ENCODE peak calls at places on chromosomes 4 and X, in four cellular contexts. Y is GM23338, R is left lung, Z is A549. F is an unnamed sample.

GRCh38 chrX:126509917-126510316 is 42.7 kb downstream of the DCAF12L1 start:
- DNase-seq in Y (peak; percentile 10), R (no peak), Z (no peak), F (no peak)

GRCh38 chr4:126647756-126648396 is 984.9 kb upstream of the INTU start:
- DNase-seq in Y (no peak), R (no peak), Z (no peak), F (no peak)

GRCh38 chr4:65600656-65601055 is 69.6 kb downstream of the EPHA5 start:
- DNase-seq in Y (no peak), R (no peak), Z (no peak), F (no peak)

GRCh38 chr4:87949961-87950360 is 25.6 kb upstream of the SPP1 start:
- DNase-seq in Y (no peak), R (no peak), Z (peak; percentile 21), F (no peak)

GRCh38 chr4:89294583-89295244 is 12.9 kb downstream of the GPRIN3 start:
- DNase-seq in Y (no peak), R (no peak), Z (no peak), F (no peak)

GRCh38 chr4:114052227-114052626 is 72.8 kb upstream of the ARSJ start:
- DNase-seq in Y (no peak), R (no peak), Z (no peak), F (no peak)

GRCh38 chr4:54063737-54064316 is 578 bp downstream of the CHIC2 start:
- DNase-seq in Y (peak; percentile 48), R (no peak), Z (peak; percentile 22), F (peak; percentile 74)

GRCh38 chr4:184255361-184255760 is 37.7 kb upstream of the ENPP6 start:
- DNase-seq in Y (no peak), R (no peak), Z (no peak), F (no peak)

GRCh38 chr4:125719987-125720386 is 405.2 kb downstream of the FAT4 start:
- DNase-seq in Y (no peak), R (no peak), Z (peak; percentile 86), F (no peak)

GRCh38 chr4:93199492-93199891 is 629.1 kb upstream of the ATOH1 start:
- DNase-seq in Y (peak; percentile 89), R (no peak), Z (peak; percentile 42), F (no peak)

GRCh38 chr4:100295792-100296191 is 105.5 kb upstream of the DDIT4L start:
- DNase-seq in Y (no peak), R (no peak), Z (no peak), F (no peak)

GRCh38 chr4:16176621-16177020 is 49.6 kb downstream of the TAPT1 start:
- DNase-seq in Y (no peak), R (no peak), Z (no peak), F (no peak)

GRCh38 chr4:184136525-184136924 is 81.1 kb downstream of the ENPP6 start:
- DNase-seq in Y (peak; percentile 8), R (no peak), Z (no peak), F (no peak)

GRCh38 chr4:65668201-65669007 is 1.9 kb downstream of the EPHA5 start:
- DNase-seq in Y (peak; percentile 44), R (peak; percentile 73), Z (no peak), F (peak; percentile 50)

GRCh38 chrX:101078716-101079115 is at the start of gene TMEM35A:
- DNase-seq in Y (peak; percentile 70), R (no peak), Z (no peak), F (no peak)

GRCh38 chr4:69115851-69116213 is 19.6 kb downstream of the UGT2B7 start:
- DNase-seq in Y (no peak), R (no peak), Z (no peak), F (no peak)

GRCh38 chrX:35919536-35920309 is at the start of gene CFAP47:
- DNase-seq in Y (peak; percentile 78), R (no peak), Z (peak; percentile 36), F (peak; percentile 69)

GRCh38 chr4:153950100-153950979 is 161.5 kb upstream of the SFRP2 start:
- DNase-seq in Y (no peak), R (no peak), Z (no peak), F (no peak)

GRCh38 chr4:153947998-153948397 is 159.1 kb upstream of the SFRP2 start:
- DNase-seq in Y (no peak), R (no peak), Z (no peak), F (no peak)

GRCh38 chr4:153943738-153944415 is 155.0 kb upstream of the SFRP2 start:
- DNase-seq in Y (no peak), R (no peak), Z (no peak), F (no peak)

GRCh38 chr4:153945704-153946103 is 156.8 kb upstream of the SFRP2 start:
- DNase-seq in Y (no peak), R (no peak), Z (no peak), F (no peak)

DNA sequence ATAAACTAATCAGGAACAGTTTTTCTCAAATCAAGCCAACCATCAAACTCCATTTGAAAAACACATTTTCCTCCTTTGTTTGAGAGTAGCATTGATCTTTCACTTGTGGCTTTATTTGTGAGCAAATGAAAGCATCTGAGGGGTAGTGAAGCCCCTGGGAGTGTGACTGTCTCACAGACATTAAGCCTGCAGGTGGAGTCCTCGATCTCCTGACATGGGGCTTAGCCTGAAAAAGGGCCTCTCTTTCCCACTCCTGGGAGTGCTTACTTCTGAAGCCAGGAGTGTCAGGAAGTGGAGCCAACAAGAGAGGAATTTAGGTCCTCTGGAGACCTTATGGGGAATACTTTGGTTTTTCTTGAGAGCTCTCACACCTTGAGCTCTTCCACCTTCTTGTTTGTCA is 158.2 kb upstream of the SFRP2 start:
- DNase-seq in Y (peak; percentile 14), R (no peak), Z (no peak), F (no peak)
- TF ChIP-seq CTCF in Y (peak; percentile 17), R (no peak), Z (no peak), F (no peak)

DNA sequence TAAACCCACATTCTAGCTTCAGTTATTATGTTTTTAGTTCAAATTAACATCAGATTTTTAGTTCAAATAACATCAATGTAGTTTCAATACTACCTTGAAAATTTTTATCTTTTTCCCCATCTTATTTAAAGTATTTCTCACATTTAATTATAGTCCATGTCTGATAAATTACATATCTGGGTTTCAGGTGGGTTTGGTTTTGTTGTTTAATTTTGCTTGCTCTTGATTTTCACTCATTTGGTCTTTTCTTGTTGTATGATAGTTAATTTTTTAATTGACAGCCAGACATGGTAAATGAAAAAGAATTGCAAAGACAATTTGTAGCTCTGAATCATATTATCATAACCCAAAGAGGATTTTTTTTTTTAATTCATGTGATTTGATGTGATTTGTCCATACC is 41.9 kb downstream of the GYG2 start:
- DNase-seq in Y (no peak), R (no peak), Z (no peak), F (no peak)
- H3K4me3 ChIP-seq in Y (no peak overlapping the region), R (no peak overlapping the region), Z (no peak overlapping the region), F (no peak overlapping the region)

GRCh38 chrX:40087574-40088298 is 10.0 kb downstream of the BCOR start:
- DNase-seq in Y (no peak), R (no peak), Z (no peak), F (no peak)

GRCh38 chrX:40090050-40090804 is 7.5 kb downstream of the BCOR start:
- DNase-seq in Y (no peak), R (peak; percentile 79), Z (no peak), F (peak; percentile 71)

GRCh38 chrX:40086569-40087335 is 11.0 kb downstream of the BCOR start:
- DNase-seq in Y (no peak), R (no peak), Z (no peak), F (no peak)

GRCh38 chrX:40088803-40089540 is 8.8 kb downstream of the BCOR start:
- DNase-seq in Y (no peak), R (no peak), Z (no peak), F (no peak)

DNA sequence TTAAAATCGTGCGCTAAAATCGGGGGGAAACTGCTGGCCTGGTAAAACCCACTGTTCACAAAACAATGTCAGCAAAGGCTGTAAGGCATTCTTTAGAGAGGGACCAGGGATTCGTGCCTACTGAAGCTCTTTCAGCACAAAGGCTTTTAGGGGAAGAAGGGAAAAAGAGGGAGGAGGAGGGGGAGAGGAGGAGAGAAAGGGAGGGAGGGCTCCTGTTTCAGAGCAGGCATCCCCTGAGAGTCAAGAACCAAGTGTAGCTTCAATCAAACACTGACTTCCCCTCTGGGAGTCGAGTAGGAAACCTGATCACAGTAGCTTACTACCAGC is 9.5 kb downstream of the BCOR start:
- DNase-seq in Y (peak; percentile 69), R (no peak), Z (no peak), F (no peak)
- H3K4me1 ChIP-seq in Y (peaks cover 47% of the 10 kb centered on the region), R (peaks cover 78% of the 10 kb centered on the region), Z (peaks cover 37% of the 10 kb centered on the region), F (peaks cover 14% of the 10 kb centered on the region)

GRCh38 chr4:84456157-84456556 is 42.9 kb downstream of the NKX6-1 start:
- DNase-seq in Y (no peak), R (no peak), Z (no peak), F (no peak)

GRCh38 chr4:84455697-84456096 is 43.4 kb downstream of the NKX6-1 start:
- DNase-seq in Y (peak; percentile 28), R (no peak), Z (no peak), F (no peak)

DNA sequence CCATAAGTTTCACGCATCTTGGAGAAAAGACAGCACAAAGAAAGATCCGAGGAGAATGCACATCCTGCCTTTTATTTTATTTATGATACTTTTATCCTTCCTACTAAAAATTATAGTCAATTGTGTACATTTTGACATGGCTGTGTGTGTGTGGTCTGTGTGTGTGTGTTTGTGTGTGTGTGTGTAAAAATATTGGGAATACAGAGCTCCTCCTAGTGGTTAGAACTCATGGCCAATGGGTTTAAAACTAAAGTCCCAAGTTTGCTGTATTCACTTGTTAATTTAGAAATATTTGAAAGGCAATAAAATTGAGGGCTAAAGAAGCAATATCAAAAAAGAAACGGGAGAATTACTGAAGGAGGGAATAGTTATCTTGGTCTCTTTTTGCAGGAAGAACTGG is 47.5 kb downstream of the NKX6-1 start:
- DNase-seq in Y (peak; percentile 48), R (no peak), Z (peak; percentile 6), F (no peak)
- TF ChIP-seq CTCF in Y (peak; percentile 86), R (no peak), Z (peak; percentile 46), F (peak; percentile 27)

GRCh38 chrX:48920713-48921104 is 1.9 kb upstream of the PIM2 start:
- DNase-seq in Y (no peak), R (no peak), Z (no peak), F (no peak)
- H3K4me3 ChIP-seq in Y (peak overlapping the region; percentile 63), R (no peak overlapping the region), Z (no peak overlapping the region), F (no peak overlapping the region)

DNA sequence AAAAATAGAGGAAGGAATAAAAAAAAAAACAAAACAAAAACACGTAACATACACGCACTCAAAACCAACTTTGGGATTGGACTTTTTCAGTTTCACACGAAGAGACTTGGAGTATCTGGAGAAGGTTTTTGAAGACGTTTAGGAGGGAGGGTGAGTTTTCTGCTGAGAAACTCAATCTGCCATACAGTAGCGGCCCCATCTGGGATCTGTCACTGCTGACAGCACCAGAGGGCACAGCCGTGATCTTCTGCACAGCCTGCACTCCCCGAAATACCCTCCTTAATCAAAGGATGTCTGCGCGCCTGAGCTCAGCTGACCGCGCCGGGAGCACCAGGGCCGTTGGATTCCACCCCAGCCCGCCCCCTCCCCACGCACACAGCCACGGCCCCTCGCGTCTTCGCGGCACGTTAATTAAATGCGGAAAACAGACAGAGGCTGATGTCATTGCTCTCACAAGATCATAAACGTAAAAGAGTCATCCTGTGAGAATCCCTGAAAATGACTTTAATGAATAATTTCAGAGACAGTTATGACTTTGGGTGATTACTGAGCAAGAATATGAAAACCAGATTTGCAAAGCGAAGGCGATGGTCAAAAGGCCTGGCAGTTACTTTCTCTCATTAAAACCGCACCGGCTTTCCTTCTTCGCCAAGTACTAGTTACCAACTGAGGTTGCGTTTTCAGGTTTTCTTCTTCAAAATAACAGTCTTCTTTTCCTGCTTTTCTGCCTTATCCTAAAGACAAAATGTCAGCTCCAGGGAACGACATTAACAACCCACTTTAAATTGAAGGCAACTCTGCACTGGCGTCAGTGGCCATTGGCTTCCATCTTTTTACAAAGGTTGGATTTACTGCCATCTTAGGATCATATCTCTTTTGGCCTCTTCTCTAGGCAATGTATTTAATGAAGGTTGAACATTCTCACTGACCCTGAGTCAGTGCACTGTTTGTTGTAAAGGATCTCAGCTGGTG is 10.6 kb downstream of the HAND2 start:
- DNase-seq in Y (peak; percentile 45), R (no peak), Z (no peak), F (no peak)
- H3K4me1 ChIP-seq in Y (peaks cover 69% of the 10 kb centered on the region), R (peaks cover 12% of the 10 kb centered on the region), Z (no peaks in the 10 kb centered on the region), F (peaks cover 13% of the 10 kb centered on the region)

F was measured in upper lobe of right lung.